ENCODE peak calls at places on chromosomes 1 and 21, in five cellular contexts. E is cardiac fibroblast, K is stomach, S is left lung, R is ovary. N is an unnamed sample.

GRCh38 chr1:91753878-91754277 is 132.1 kb downstream of the TGFBR3 start:
- DNase-seq in K (no peak), R (no peak), E (no peak), S (no peak), N (no peak)

GRCh38 chr1:154420172-154420571 is 15.0 kb downstream of the IL6R start:
- DNase-seq in E (peak; percentile 97), R (peak; percentile 89), K (peak; percentile 72), S (peak; percentile 90), N (no peak)

GRCh38 chr1:205706601-205707502 is 26.5 kb upstream of the SLC45A3 start:
- DNase-seq in S (no peak), K (no peak), E (peak; percentile 71), R (no peak), N (no peak)

GRCh38 chr21:15274701-15275255 is 210.0 kb upstream of the NRIP1 start:
- DNase-seq in E (no peak), R (no peak), K (no peak), S (no peak), N (no peak)

GRCh38 chr1:226046240-226046639 is 16.3 kb upstream of the H3-3A start:
- DNase-seq in S (no peak), K (no peak), R (no peak), E (peak; percentile 35), N (no peak)

GRCh38 chr21:29133241-29133640 is 2.8 kb downstream of the MAP3K7CL start:
- DNase-seq in E (no peak), S (no peak), K (no peak), R (no peak), N (no peak)

GRCh38 chr1:31297273-31298247 is 728 bp downstream of the ZCCHC17 start:
- DNase-seq in K (no peak), S (no peak), E (peak; percentile 24), R (no peak), N (no peak)

GRCh38 chr1:237877628-237878027 is 13.1 kb downstream of the ZP4 start:
- DNase-seq in E (no peak), K (no peak), R (no peak), S (no peak), N (no peak)

GRCh38 chr1:111618953-111619634 is 495 bp upstream of the RAP1A start:
- DNase-seq in K (no peak), R (peak; percentile 27), S (no peak), E (no peak), N (no peak)

GRCh38 chr1:201480231-201481003 is 11.4 kb upstream of the PHLDA3 start:
- DNase-seq in R (no peak), S (peak; percentile 97), E (peak; percentile 92), K (peak; percentile 84), N (peak; percentile 51)
- H3K4me3 ChIP-seq in R (peak overlapping the region; percentile 21), S (peak overlapping the region; percentile 18), E (peak overlapping the region; percentile 21), K (peak overlapping the region; percentile 32), N (peak overlapping the region; percentile 41)

GRCh38 chr1:187952446-187952845 is 1123.7 kb downstream of the PLA2G4A start:
- DNase-seq in R (no peak), K (no peak), S (no peak), E (no peak), N (no peak)

GRCh38 chr1:187947359-187947758 is 1118.6 kb downstream of the PLA2G4A start:
- DNase-seq in S (no peak), E (no peak), R (no peak), K (no peak), N (no peak)

GRCh38 chr1:187951817-187952216 is 1123.1 kb downstream of the PLA2G4A start:
- DNase-seq in R (no peak), K (no peak), E (no peak), S (no peak), N (no peak)

GRCh38 chr1:187948170-187948794 is 1119.5 kb downstream of the PLA2G4A start:
- DNase-seq in S (no peak), R (no peak), K (no peak), E (no peak), N (no peak)

DNA sequence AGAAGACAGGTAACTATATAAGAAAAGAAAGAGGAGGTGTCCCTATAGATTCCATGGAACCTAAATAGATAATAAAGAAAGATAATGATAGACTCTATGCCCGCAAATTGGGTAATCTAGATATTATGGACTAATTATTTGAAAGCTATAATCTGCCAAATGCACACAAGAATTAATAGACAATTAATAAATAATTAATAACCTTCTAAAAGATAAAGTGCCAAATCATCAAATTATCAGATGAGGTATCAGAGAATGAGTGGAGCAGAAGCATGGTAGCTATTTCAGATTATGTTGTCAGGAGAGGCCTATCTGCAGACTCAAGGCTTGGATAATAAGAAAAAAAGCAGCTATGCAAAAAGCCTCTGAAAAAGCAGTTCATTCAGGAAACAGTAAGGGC is 1120.8 kb downstream of the PLA2G4A start:
- DNase-seq in K (no peak), S (no peak), E (no peak), R (no peak), N (no peak)
- H3K4me3 ChIP-seq in K (no peak overlapping the region), S (no peak overlapping the region), E (no peak overlapping the region), R (no peak overlapping the region), N (no peak overlapping the region)

GRCh38 chr1:41726899-41727748 is 191.6 kb downstream of the HIVEP3 start:
- DNase-seq in K (peak; percentile 51), R (no peak), S (peak; percentile 95), E (no peak), N (no peak)
- H3K4me3 ChIP-seq in K (no peak overlapping the region), R (no peak overlapping the region), S (no peak overlapping the region), E (no peak overlapping the region), N (peak overlapping the region; percentile 3)

GRCh38 chr1:201376464-201377374 is 761 bp downstream of the TNNT2 start:
- DNase-seq in K (peak; percentile 38), R (no peak), S (no peak), E (peak; percentile 43), N (no peak)
- H3K4me3 ChIP-seq in K (no peak overlapping the region), R (no peak overlapping the region), S (no peak overlapping the region), E (peak overlapping the region; percentile 31), N (no peak overlapping the region)

GRCh38 chr1:1060281-1061000 is 13.7 kb downstream of the RNF223 start:
- DNase-seq in K (no peak), S (no peak), E (no peak), R (no peak), N (no peak)

GRCh38 chr1:1058921-1059493 is 15.1 kb downstream of the RNF223 start:
- DNase-seq in R (no peak), E (no peak), S (no peak), K (no peak), N (no peak)

GRCh38 chr1:1059494-1060280 is 14.4 kb downstream of the RNF223 start:
- DNase-seq in K (peak; percentile 97), R (peak; percentile 69), E (peak; percentile 76), S (peak; percentile 96), N (no peak)

GRCh38 chr1:1055841-1056736 is 18.0 kb downstream of the RNF223 start:
- DNase-seq in S (no peak), K (no peak), R (no peak), E (no peak), N (no peak)

GRCh38 chr1:1058088-1058905 is 15.8 kb downstream of the RNF223 start:
- DNase-seq in S (no peak), K (no peak), R (no peak), E (no peak), N (no peak)
- H3K4me3 ChIP-seq in S (no peak overlapping the region), K (no peak overlapping the region), R (no peak overlapping the region), E (no peak overlapping the region), N (peak overlapping the region; percentile 48)

DNA sequence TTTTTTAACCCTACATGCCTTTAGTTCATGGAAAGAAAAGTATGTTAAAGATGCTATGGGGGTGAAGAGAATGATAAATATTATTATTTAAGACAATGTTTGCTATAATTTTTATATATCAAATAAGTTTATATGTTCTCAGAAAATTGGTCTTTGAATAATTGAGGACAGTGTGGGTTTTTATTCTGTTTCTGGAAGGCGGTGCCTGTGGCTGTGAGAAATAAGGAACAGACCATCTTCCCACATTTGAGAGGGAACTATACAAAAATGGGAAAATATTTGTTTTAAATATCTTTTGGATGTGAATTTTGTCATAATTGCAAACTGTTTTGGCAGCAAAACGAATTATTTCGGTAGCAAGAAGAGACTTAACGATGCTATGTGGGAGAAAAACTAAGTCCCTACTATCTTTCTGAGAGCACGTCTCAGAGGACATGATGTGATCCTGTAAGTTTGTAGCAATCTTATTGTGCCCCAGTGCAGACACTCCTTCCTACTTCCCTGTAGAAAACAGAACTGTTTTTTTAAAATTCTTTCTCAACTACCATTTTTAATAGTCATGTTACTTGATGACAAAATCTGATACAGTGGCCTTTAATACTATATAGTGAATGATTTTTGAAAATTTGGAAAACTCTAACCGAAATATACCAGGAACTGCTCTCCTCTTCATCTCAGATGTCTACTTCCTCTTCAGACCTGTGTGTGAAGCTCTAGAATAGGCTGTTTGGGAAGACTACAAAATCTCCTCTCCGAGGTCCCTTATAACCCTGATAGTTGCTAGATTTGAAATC is 25.4 kb downstream of the PTPRC start:
- DNase-seq in R (no peak), S (no peak), K (no peak), E (no peak), N (no peak)
- H3K4me3 ChIP-seq in R (no peak overlapping the region), S (no peak overlapping the region), K (no peak overlapping the region), E (no peak overlapping the region), N (peak overlapping the region; percentile 46)

N was measured in GM12864.